ENCODE peak calls at places on chromosomes 13 and 19, in nine cellular contexts. K is AG09319, W is endothelial cell, H is HFF-Myc, Z is AG04450, C is mesenteric fat pad, I is bronchial epithelial cell, B is adrenal gland, E is mucosa of descending colon. A is an unnamed sample.
A peak's percentile ranks its signal among the peaks of the same experiment; 100 is the strongest.

GRCh38 chr13:109611912-109612691 is 174.3 kb downstream of the IRS2 start:
- DNase-seq in K (no peak), W (no peak), H (no peak), Z (no peak), C (no peak), I (peak; percentile 40), B (no peak), E (no peak), A (no peak)

GRCh38 chr19:32387701-32388392 is 17.7 kb upstream of the DPY19L3 start:
- DNase-seq in K (peak; percentile 12), W (no peak), H (peak; percentile 89), Z (no peak), C (no peak), I (no peak), B (no peak), E (peak; percentile 43), A (no peak)

GRCh38 chr19:18543814-18544475 is 572 bp upstream of the FKBP8 start:
- DNase-seq in K (no peak), W (peak; percentile 51), H (no peak), Z (no peak), C (no peak), I (peak; percentile 79), B (peak; percentile 57), E (peak; percentile 75), A (no peak)

GRCh38 chr13:34779171-34779570 is 162.9 kb upstream of the NBEA start:
- DNase-seq in K (no peak), W (no peak), H (no peak), Z (no peak), C (no peak), I (no peak), B (no peak), E (no peak), A (no peak)

GRCh38 chr13:26618726-26619125 is 61.2 kb downstream of the WASF3 start:
- DNase-seq in K (no peak), W (no peak), H (no peak), Z (no peak), C (no peak), I (no peak), B (no peak), E (no peak), A (no peak)

GRCh38 chr19:57465680-57466381 is 8.9 kb upstream of the VN1R1 start:
- DNase-seq in K (no peak), W (peak; percentile 15), H (no peak), Z (no peak), C (no peak), I (peak; percentile 45), B (no peak), E (no peak), A (no peak)

GRCh38 chr13:98746968-98747367 is 5.5 kb downstream of the SLC15A1 start:
- DNase-seq in K (no peak), W (no peak), H (no peak), Z (no peak), C (no peak), I (peak; percentile 58), B (no peak), E (no peak), A (no peak)

GRCh38 chr13:62014299-62014698 is 598.6 kb upstream of the PCDH20 start:
- DNase-seq in K (no peak), W (no peak), H (no peak), Z (no peak), C (no peak), I (peak; percentile 19), B (no peak), E (no peak), A (no peak)

GRCh38 chr19:17243854-17244617 is 1.7 kb downstream of the NR2F6 start:
- DNase-seq in K (no peak), W (peak; percentile 42), H (no peak), Z (no peak), C (no peak), I (no peak), B (peak; percentile 56), E (peak; percentile 75), A (peak; percentile 70)

GRCh38 chr19:18117692-18118378 is 20.3 kb downstream of the MAST3 start:
- DNase-seq in K (peak; percentile 34), W (peak; percentile 96), H (peak; percentile 41), Z (no peak), C (peak; percentile 98), I (peak; percentile 13), B (peak; percentile 94), E (peak; percentile 97), A (peak; percentile 98)

GRCh38 chr13:48303331-48304131 is at the start of gene RB1:
- DNase-seq in K (peak; percentile 77), W (peak; percentile 85), H (peak; percentile 64), Z (peak; percentile 61), C (peak; percentile 98), I (peak; percentile 81), B (peak; percentile 91), E (peak; percentile 95), A (peak; percentile 88)

A was measured in nephron progenitor cell.